ENCODE peak calls at places on chromosomes 11 and 22, in ten cellular contexts. K, Q, M, F, L, I, Y, G, R and C are unnamed samples.

GRCh38 chr11:67641302-67642147 is 2.0 kb upstream of the TBX10 start:
- DNase-seq in K (no peak), Q (peak; percentile 25), M (no peak), F (peak; percentile 56), L (no peak), I (no peak), Y (no peak), G (no peak), R (no peak), C (no peak)

GRCh38 chr11:9726313-9727022 is 62.6 kb downstream of the SWAP70 start:
- DNase-seq in K (peak; percentile 21), Q (no peak), M (peak; percentile 84), F (no peak), L (no peak), I (no peak), Y (no peak), G (no peak), R (no peak), C (no peak)

GRCh38 chr11:11395126-11395525 is 42.1 kb upstream of the CSNK2A3 start:
- DNase-seq in K (no peak), Q (no peak), M (no peak), F (no peak), L (no peak), I (no peak), Y (no peak), G (no peak), R (no peak), C (no peak)

GRCh38 chr11:46249103-46249942 is 28.1 kb upstream of the CREB3L1 start:
- DNase-seq in K (peak; percentile 29), Q (no peak), M (no peak), F (no peak), L (no peak), I (no peak), Y (no peak), G (no peak), R (no peak), C (no peak)

GRCh38 chr22:42919199-42919598 is 62.1 kb upstream of the ARFGAP3 start:
- DNase-seq in K (peak; percentile 18), Q (no peak), M (no peak), F (peak; percentile 5), L (no peak), I (no peak), Y (no peak), G (no peak), R (no peak), C (no peak)

GRCh38 chr22:24156146-24156914 is 25.0 kb upstream of the SUSD2 start:
- DNase-seq in K (peak; percentile 75), Q (peak; percentile 87), M (peak; percentile 55), F (peak; percentile 82), L (peak; percentile 53), I (no peak), Y (no peak), G (peak; percentile 68), R (no peak), C (peak; percentile 33)

GRCh38 chr11:47267858-47268257 is 2.1 kb upstream of the MADD start:
- DNase-seq in K (no peak), Q (no peak), M (no peak), F (peak; percentile 37), L (no peak), I (no peak), Y (no peak), G (no peak), R (no peak), C (no peak)

GRCh38 chr11:45982656-45983470 is 60.4 kb downstream of the LARGE2 start:
- DNase-seq in K (peak; percentile 75), Q (no peak), M (peak; percentile 70), F (no peak), L (no peak), I (no peak), Y (no peak), G (no peak), R (no peak), C (no peak)

GRCh38 chr22:20957691-20958440 is 9.2 kb upstream of the AIFM3 start:
- DNase-seq in K (peak; percentile 65), Q (peak; percentile 66), M (no peak), F (peak; percentile 81), L (no peak), I (no peak), Y (no peak), G (no peak), R (no peak), C (no peak)

GRCh38 chr11:126104420-126104819 is 41.8 kb upstream of the CDON start:
- DNase-seq in K (no peak), Q (no peak), M (no peak), F (no peak), L (no peak), I (no peak), Y (no peak), G (no peak), R (no peak), C (no peak)

GRCh38 chr11:113553235-113553634 is 78.0 kb upstream of the DRD2 start:
- DNase-seq in K (peak; percentile 74), Q (no peak), M (no peak), F (no peak), L (no peak), I (no peak), Y (no peak), G (no peak), R (peak; percentile 27), C (no peak)

GRCh38 chr11:34750692-34751405 is 130.0 kb downstream of the EHF start:
- DNase-seq in K (no peak), Q (no peak), M (no peak), F (no peak), L (no peak), I (no peak), Y (no peak), G (no peak), R (no peak), C (no peak)

GRCh38 chr11:119290894-119291497 is 25.9 kb downstream of the MCAM start:
- DNase-seq in K (no peak), Q (no peak), M (no peak), F (no peak), L (no peak), I (no peak), Y (no peak), G (no peak), R (no peak), C (no peak)

GRCh38 chr11:44858796-44859527 is 91.7 kb downstream of the TP53I11 start:
- DNase-seq in K (no peak), Q (no peak), M (no peak), F (no peak), L (no peak), I (no peak), Y (no peak), G (no peak), R (no peak), C (no peak)

GRCh38 chr22:35202376-35202775 is 54.9 kb upstream of the HMGXB4 start:
- DNase-seq in K (no peak), Q (no peak), M (no peak), F (no peak), L (no peak), I (no peak), Y (no peak), G (no peak), R (no peak), C (no peak)

GRCh38 chr11:28009383-28009782 is 98.6 kb downstream of the KIF18A start:
- DNase-seq in K (peak; percentile 9), Q (no peak), M (no peak), F (no peak), L (no peak), I (no peak), Y (no peak), G (no peak), R (no peak), C (no peak)

GRCh38 chr11:61599968-61600710 is 19.3 kb upstream of the SYT7 start:
- DNase-seq in K (no peak), Q (no peak), M (no peak), F (no peak), L (no peak), I (no peak), Y (no peak), G (no peak), R (no peak), C (no peak)

GRCh38 chr11:48077251-48077650 is 96.9 kb downstream of the PTPRJ start:
- DNase-seq in K (no peak), Q (no peak), M (no peak), F (no peak), L (no peak), I (no peak), Y (no peak), G (no peak), R (no peak), C (no peak)

GRCh38 chr11:130710442-130711101 is 205.7 kb downstream of the SNX19 start:
- DNase-seq in K (peak; percentile 41), Q (no peak), M (no peak), F (no peak), L (no peak), I (no peak), Y (no peak), G (no peak), R (no peak), C (no peak)

GRCh38 chr11:67265633-67266423 is 445 bp upstream of the GRK2 start:
- DNase-seq in K (peak; percentile 92), Q (peak; percentile 96), M (peak; percentile 45), F (peak; percentile 91), L (peak; percentile 75), I (peak; percentile 83), Y (no peak), G (peak; percentile 84), R (peak; percentile 76), C (peak; percentile 70)

GRCh38 chr22:41742918-41743317 is 43.6 kb downstream of the MEI1 start:
- DNase-seq in K (no peak), Q (no peak), M (no peak), F (no peak), L (no peak), I (no peak), Y (no peak), G (no peak), R (no peak), C (no peak)

GRCh38 chr11:22276535-22276934 is 61.6 kb upstream of the SLC17A6 start:
- DNase-seq in K (no peak), Q (no peak), M (peak; percentile 1), F (no peak), L (no peak), I (no peak), Y (no peak), G (no peak), R (no peak), C (no peak)

GRCh38 chr22:31271485-31271884 is 20.8 kb downstream of the PIK3IP1 start:
- DNase-seq in K (no peak), Q (no peak), M (no peak), F (no peak), L (no peak), I (no peak), Y (no peak), G (no peak), R (no peak), C (no peak)

GRCh38 chr11:130160460-130161090 is 993 bp downstream of the ST14 start:
- DNase-seq in K (no peak), Q (no peak), M (no peak), F (no peak), L (no peak), I (no peak), Y (no peak), G (no peak), R (no peak), C (no peak)

GRCh38 chr22:50627452-50627913 is 469 bp downstream of the ARSA start:
- DNase-seq in K (peak; percentile 36), Q (no peak), M (no peak), F (no peak), L (no peak), I (no peak), Y (no peak), G (no peak), R (no peak), C (no peak)

GRCh38 chr22:31734512-31734911 is 15.4 kb downstream of the PRR14L start:
- DNase-seq in K (peak; percentile 52), Q (no peak), M (no peak), F (no peak), L (no peak), I (no peak), Y (no peak), G (no peak), R (no peak), C (no peak)

GRCh38 chr11:96154802-96155520 is 188.0 kb downstream of the MAML2 start:
- DNase-seq in K (peak; percentile 29), Q (no peak), M (no peak), F (no peak), L (no peak), I (no peak), Y (no peak), G (no peak), R (no peak), C (no peak)

GRCh38 chr22:37063436-37064420 is 12.2 kb downstream of the KCTD17 start:
- DNase-seq in K (no peak), Q (no peak), M (no peak), F (no peak), L (no peak), I (no peak), Y (no peak), G (no peak), R (no peak), C (no peak)